ENCODE peak calls at places on chromosomes 16 and 17, in ten cellular contexts. J, Y, R, P, T, W, Q, U, X and K are unnamed samples.

GRCh38 chr16:85017151-85017550 is 5.8 kb upstream of the ZDHHC7 start:
- DNase-seq in Q (no peak), J (no peak), P (no peak), Y (no peak), T (no peak), W (no peak), U (no peak), R (no peak), X (no peak), K (no peak)

GRCh38 chr17:2872282-2872681 is 76.0 kb downstream of the RAP1GAP2 start:
- DNase-seq in Y (no peak), P (no peak), U (no peak), R (no peak), X (no peak), Q (no peak), W (no peak), J (no peak), T (no peak), K (no peak)

GRCh38 chr17:27475070-27475673 is 18.9 kb downstream of the KSR1 start:
- DNase-seq in R (no peak), P (no peak), J (no peak), W (no peak), T (no peak), U (no peak), Y (no peak), Q (no peak), X (no peak), K (no peak)

GRCh38 chr16:64627288-64627687 is 494.6 kb downstream of the CDH11 start:
- DNase-seq in X (no peak), T (no peak), J (no peak), Y (no peak), Q (peak; percentile 31), R (no peak), P (no peak), W (no peak), U (no peak), K (no peak)

GRCh38 chr17:74694081-74694480 is 18.6 kb downstream of the CD300LF start:
- DNase-seq in U (no peak), Y (no peak), J (no peak), Q (no peak), P (no peak), W (no peak), X (no peak), T (no peak), R (no peak), K (no peak)

GRCh38 chr16:78607465-78607864 is 508.0 kb downstream of the WWOX start:
- DNase-seq in J (no peak), P (no peak), W (no peak), R (no peak), Y (no peak), T (no peak), X (no peak), U (no peak), Q (no peak), K (no peak)

GRCh38 chr16:12064291-12064690 is 87.8 kb downstream of the SNX29 start:
- DNase-seq in R (no peak), X (no peak), Y (no peak), T (no peak), J (no peak), P (no peak), Q (no peak), W (no peak), U (no peak), K (no peak)

GRCh38 chr16:22008215-22009142 is 568 bp downstream of the MOSMO start:
- DNase-seq in P (peak; percentile 36), Y (peak; percentile 40), J (no peak), T (no peak), X (no peak), U (no peak), Q (peak; percentile 52), R (no peak), W (no peak), K (no peak)

GRCh38 chr17:49515196-49515770 is 20.2 kb downstream of the NGFR start:
- DNase-seq in Y (no peak), X (peak; percentile 93), U (peak; percentile 98), W (no peak), Q (peak; percentile 73), T (no peak), P (peak; percentile 55), R (peak; percentile 87), J (no peak), K (peak; percentile 68)

GRCh38 chr16:84790291-84790690 is 29.5 kb upstream of the CRISPLD2 start:
- DNase-seq in U (no peak), W (no peak), X (no peak), P (no peak), T (no peak), J (no peak), Q (no peak), Y (no peak), R (no peak), K (no peak)

GRCh38 chr16:76970087-76970744 is 220.8 kb upstream of the MON1B start:
- DNase-seq in J (no peak), R (no peak), X (no peak), T (no peak), P (no peak), W (no peak), U (no peak), Q (no peak), Y (no peak), K (no peak)

GRCh38 chr16:89209522-89210044 is 7.9 kb upstream of the ZNF778 start:
- DNase-seq in Q (no peak), X (no peak), W (no peak), P (no peak), U (no peak), Y (no peak), J (no peak), T (no peak), R (no peak), K (no peak)

GRCh38 chr16:3835089-3835602 is 45.4 kb downstream of the CREBBP start:
- DNase-seq in U (no peak), T (no peak), P (no peak), Y (no peak), J (no peak), R (no peak), W (no peak), Q (no peak), X (no peak), K (no peak)

GRCh38 chr16:67149276-67150057 is 1.3 kb downstream of the B3GNT9 start:
- DNase-seq in Y (peak; percentile 69), P (no peak), R (no peak), Q (no peak), U (no peak), W (no peak), T (no peak), X (no peak), J (no peak), K (no peak)

GRCh38 chr17:82926081-82926480 is 86.3 kb upstream of the ZNF750 start:
- DNase-seq in U (no peak), R (no peak), Q (no peak), P (no peak), X (no peak), Y (no peak), W (no peak), T (no peak), J (no peak), K (no peak)

GRCh38 chr16:88634141-88634993 is 4.0 kb upstream of the IL17C start:
- DNase-seq in X (no peak), W (no peak), U (no peak), Y (peak; percentile 37), Q (peak; percentile 87), T (no peak), J (peak; percentile 26), R (no peak), P (peak; percentile 60), K (no peak)

GRCh38 chr17:50976951-50977472 is 110.9 kb upstream of the TOB1 start:
- DNase-seq in X (no peak), R (no peak), Q (no peak), J (no peak), U (no peak), Y (no peak), W (no peak), P (no peak), T (no peak), K (no peak)

GRCh38 chr17:55487727-55488436 is 23.4 kb downstream of the SMIM36 start:
- DNase-seq in Y (no peak), W (no peak), R (no peak), X (no peak), Q (no peak), J (no peak), T (no peak), U (peak; percentile 3), P (no peak), K (no peak)

GRCh38 chr17:41592601-41593305 is 6.1 kb upstream of the KRT14 start:
- DNase-seq in R (no peak), P (no peak), W (no peak), Y (no peak), Q (no peak), X (no peak), U (no peak), J (no peak), T (no peak), K (no peak)

GRCh38 chr17:77242118-77242800 is 101.5 kb downstream of the SEC14L1 start:
- DNase-seq in Y (no peak), P (no peak), Q (no peak), R (no peak), U (no peak), T (no peak), W (no peak), J (no peak), X (no peak), K (no peak)

GRCh38 chr17:10019941-10020403 is 114.9 kb upstream of the RCVRN start:
- DNase-seq in T (no peak), X (no peak), Y (no peak), Q (no peak), R (no peak), P (no peak), J (no peak), U (no peak), W (no peak), K (no peak)

GRCh38 chr17:27319536-27320221 is 25.8 kb downstream of the WSB1 start:
- DNase-seq in T (no peak), R (peak; percentile 9), W (no peak), P (peak; percentile 64), X (no peak), J (no peak), U (no peak), Q (no peak), Y (peak; percentile 88), K (no peak)

GRCh38 chr16:75116911-75117245 is 298 bp upstream of the LDHD start:
- DNase-seq in Y (no peak), T (no peak), X (no peak), R (no peak), J (no peak), U (no peak), W (no peak), P (no peak), Q (no peak), K (no peak)

GRCh38 chr16:72856797-72857196 is 191.1 kb downstream of the ZFHX3 start:
- DNase-seq in R (no peak), T (no peak), W (no peak), Y (peak; percentile 13), U (no peak), P (no peak), J (no peak), X (no peak), Q (peak; percentile 58), K (no peak)

GRCh38 chr17:253091-253846 is 71.8 kb upstream of the DOC2B start:
- DNase-seq in W (no peak), X (no peak), T (no peak), R (no peak), Q (peak; percentile 12), J (no peak), P (peak; percentile 11), U (no peak), Y (no peak), K (no peak)

GRCh38 chr16:35795361-35796029 is 2336.1 kb downstream of the TP53TG3F start:
- DNase-seq in R (no peak), W (no peak), U (no peak), Q (no peak), J (no peak), Y (no peak), P (no peak), X (no peak), T (no peak), K (no peak)

GRCh38 chr17:82679586-82680465 is 18.7 kb downstream of the RAB40B start:
- DNase-seq in P (peak; percentile 82), X (no peak), R (no peak), Y (no peak), U (no peak), W (no peak), T (no peak), J (no peak), Q (peak; percentile 50), K (no peak)

GRCh38 chr16:46787909-46788308 is 39.8 kb upstream of the MYLK3 start:
- DNase-seq in Q (no peak), P (no peak), Y (no peak), U (no peak), X (no peak), T (no peak), R (no peak), W (no peak), J (no peak), K (peak; percentile 51)